ENCODE peak calls at places on chromosomes 16 and 17, in four cellular contexts. C is fibroblast of mammary gland, J is HepG2, S is A549. E is an unnamed sample.

GRCh38 chr16:1564325-1564724 is 30.9 kb downstream of the TMEM204 start:
- DNase-seq in S (no peak), C (no peak), J (no peak), E (no peak)

GRCh38 chr17:10842658-10843057 is 4.8 kb upstream of the PIRT start:
- DNase-seq in S (no peak), C (no peak), J (no peak), E (no peak)

GRCh38 chr16:85514601-85515318 is 98.4 kb upstream of the GSE1 start:
- DNase-seq in C (peak; percentile 93), S (peak; percentile 95), J (peak; percentile 99), E (peak; percentile 51)

GRCh38 chr16:78503501-78504110 is 404.2 kb downstream of the WWOX start:
- DNase-seq in J (peak; percentile 61), S (peak; percentile 10), C (peak; percentile 70), E (peak; percentile 27)

GRCh38 chr16:50304467-50305440 is 38.4 kb downstream of the ADCY7 start:
- DNase-seq in J (no peak), S (no peak), C (no peak), E (no peak)

GRCh38 chr17:51848451-51848850 is 310.1 kb downstream of the CA10 start:
- DNase-seq in S (no peak), C (no peak), J (no peak), E (no peak)

GRCh38 chr16:51161440-51162195 is 10.5 kb upstream of the SALL1 start:
- DNase-seq in J (no peak), S (no peak), C (peak; percentile 55), E (no peak)

GRCh38 chr16:27083861-27084261 is 17.1 kb downstream of the C16orf82 start:
- DNase-seq in C (no peak), S (no peak), J (no peak), E (no peak)

GRCh38 chr17:45227631-45228120 is 6.0 kb downstream of the FMNL1 start:
- DNase-seq in J (no peak), S (no peak), C (no peak), E (no peak)

GRCh38 chr17:29571883-29572681 is 3.6 kb downstream of the TP53I13 start:
- DNase-seq in J (no peak), C (no peak), S (no peak), E (no peak)

GRCh38 chr17:79018045-79018695 is 5.8 kb upstream of the C1QTNF1 start:
- DNase-seq in C (no peak), S (no peak), J (no peak), E (no peak)

GRCh38 chr16:76583466-76583865 is 306.3 kb downstream of the CNTNAP4 start:
- DNase-seq in C (peak; percentile 27), J (no peak), S (no peak), E (no peak)

GRCh38 chr17:47698749-47699535 is 5.0 kb downstream of the TBKBP1 start:
- DNase-seq in C (peak; percentile 45), S (peak; percentile 97), J (no peak), E (no peak)

GRCh38 chr16:27106305-27106704 is 39.6 kb downstream of the C16orf82 start:
- DNase-seq in S (no peak), J (no peak), C (no peak), E (no peak)

GRCh38 chr17:36485805-36486203 is 677 bp upstream of the ZNHIT3 start:
- DNase-seq in S (no peak), J (no peak), C (no peak), E (no peak)

GRCh38 chr17:75113798-75114551 is 4.2 kb downstream of the ARMC7 start:
- DNase-seq in C (peak; percentile 91), J (peak; percentile 84), S (peak; percentile 92), E (peak; percentile 42)

GRCh38 chr17:42289863-42290165 is 1.5 kb downstream of the STAT5A start:
- DNase-seq in S (no peak), J (no peak), C (no peak), E (no peak)

GRCh38 chr16:13961099-13961811 is 41.3 kb downstream of the ERCC4 start:
- DNase-seq in C (peak; percentile 66), S (no peak), J (peak; percentile 56), E (no peak)

GRCh38 chr16:13959626-13960025 is 39.7 kb downstream of the ERCC4 start:
- DNase-seq in J (no peak), C (no peak), S (no peak), E (no peak)

GRCh38 chr16:13956635-13957196 is 36.8 kb downstream of the ERCC4 start:
- DNase-seq in C (no peak), J (no peak), S (no peak), E (no peak)

GRCh38 chr16:13957197-13958078 is 37.5 kb downstream of the ERCC4 start:
- DNase-seq in J (peak; percentile 94), S (peak; percentile 76), C (peak; percentile 99), E (peak; percentile 85)

GRCh38 chr16:13958438-13958837 is 38.5 kb downstream of the ERCC4 start:
- DNase-seq in C (no peak), J (no peak), S (peak; percentile 55), E (no peak)
- H3K4me3 ChIP-seq in C (no peak overlapping the region), J (no peak overlapping the region), S (peak overlapping the region; percentile 22), E (no peak overlapping the region)

DNA sequence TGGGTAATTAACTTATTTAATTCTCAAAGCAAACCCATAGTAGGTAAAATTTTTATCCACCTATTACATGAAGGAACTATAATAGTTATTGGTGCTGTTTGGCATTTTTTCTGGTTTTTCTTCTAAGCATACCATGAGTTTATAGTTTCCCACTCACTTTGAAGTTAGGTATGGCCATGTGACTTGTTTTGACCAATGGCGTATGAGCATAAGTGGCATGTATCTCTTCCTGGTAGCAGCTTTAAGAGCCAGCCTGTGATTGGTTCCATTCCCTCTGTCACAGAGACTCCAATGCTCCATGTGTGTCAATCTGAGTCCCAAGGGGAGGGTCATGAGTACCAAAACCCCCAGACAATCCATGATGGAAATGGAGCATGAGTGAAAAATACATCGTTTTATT is 282.9 kb upstream of the N4BP1 start:
- DNase-seq in S (no peak), J (no peak), C (no peak), E (no peak)
- TF ChIP-seq CTCF in S (no peak), J (no peak), C (no peak), E (no peak)

GRCh38 chr16:48247311-48247710 is at the start of gene ABCC11:
- DNase-seq in C (no peak), J (no peak), S (no peak), E (no peak)
- H3K4me3 ChIP-seq in C (no peak within 1 kb of the TSS), J (no peak within 1 kb of the TSS), S (no peak within 1 kb of the TSS), E (no peak within 1 kb of the TSS)

DNA sequence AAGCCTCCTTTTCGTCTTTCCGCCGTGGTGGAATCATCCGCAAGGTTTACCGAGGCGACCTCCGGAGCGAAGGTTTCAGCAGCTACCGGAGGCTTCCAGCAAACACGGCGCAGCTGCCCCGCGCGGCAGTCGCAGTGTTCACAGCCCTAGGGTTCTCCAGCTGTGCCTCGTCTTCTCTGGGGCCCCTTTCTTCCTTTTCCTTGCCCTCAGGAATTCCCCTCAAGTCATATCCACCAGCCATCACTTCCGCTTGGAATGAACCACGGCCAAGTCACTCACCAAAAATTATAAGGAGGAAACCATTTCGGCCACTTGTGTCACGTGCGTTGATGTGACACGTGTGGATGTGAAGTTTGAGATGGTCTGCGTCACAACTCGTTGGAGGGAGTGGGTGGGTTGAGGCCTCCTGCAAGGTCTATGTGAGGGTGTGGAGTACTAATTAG is 636 bp upstream of the ERN1 start:
- DNase-seq in S (no peak), J (no peak), C (peak; percentile 69), E (no peak)
- TF ChIP-seq CTCF in S (no peak), J (no peak), C (no peak), E (no peak)

DNA sequence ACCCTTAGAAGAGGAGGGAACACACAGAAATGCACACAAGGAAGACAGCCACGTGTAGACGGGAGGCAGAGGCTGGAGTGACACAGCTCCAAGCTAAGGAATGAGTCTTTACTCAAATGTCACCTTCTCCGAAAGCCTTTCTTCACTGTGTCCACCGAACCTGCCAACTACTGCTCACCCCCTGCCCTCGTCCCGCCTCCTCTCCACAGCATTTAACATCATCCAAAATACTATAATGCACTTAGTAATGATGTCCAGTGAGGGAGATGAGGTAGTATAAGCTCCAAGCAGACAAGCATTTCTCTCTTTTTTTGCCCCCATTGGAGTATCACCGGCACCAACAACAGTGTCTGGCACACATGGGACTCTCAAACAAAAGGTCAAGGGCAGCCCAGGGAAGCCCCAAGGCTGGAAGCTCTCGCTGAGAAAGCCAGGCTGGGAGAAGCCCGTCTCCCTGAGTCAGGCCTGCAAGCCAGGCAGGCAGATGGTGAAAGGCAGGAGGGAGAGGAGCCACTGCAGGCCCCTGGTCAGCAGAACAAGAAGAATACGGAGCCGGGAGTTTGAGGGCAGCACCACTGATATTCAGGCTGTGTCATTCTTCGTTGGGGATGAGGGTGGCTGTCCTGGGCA is 25.9 kb downstream of the ZFHX3 start:
- DNase-seq in J (no peak), S (no peak), C (no peak), E (no peak)
- H3K4me3 ChIP-seq in J (no peak overlapping the region), S (no peak overlapping the region), C (no peak overlapping the region), E (no peak overlapping the region)

GRCh38 chr16:80852261-80852872 is 48.0 kb upstream of the CDYL2 start:
- DNase-seq in S (peak; percentile 28), J (peak; percentile 31), C (peak; percentile 38), E (peak; percentile 1)
- TF ChIP-seq CTCF in S (peak; percentile 34), J (peak; percentile 45), C (peak; percentile 53), E (peak; percentile 69)

GRCh38 chr17:83099570-83100181 is 20.3 kb downstream of the METRNL start:
- DNase-seq in S (no peak), C (no peak), J (no peak), E (no peak)
- H3K4me3 ChIP-seq in S (no peak overlapping the region), C (no peak overlapping the region), J (no peak overlapping the region), E (no peak overlapping the region)

GRCh38 chr17:2792541-2793169 is 3.6 kb upstream of the RAP1GAP2 start:
- DNase-seq in C (no peak), S (no peak), J (no peak), E (no peak)
- TF ChIP-seq CTCF in C (no peak), S (no peak), J (no peak), E (no peak)

E was measured in epithelial cell of proximal tubule.